ENCODE peak calls at places on chromosome 21, in six cellular contexts. J is T-cell; Z is gastroesophageal sphincter; C is A549; W is central memory CD8-positive, alpha-beta T cell; P is left cardiac atrium. T is an unnamed sample.
A peak's percentile ranks its signal among the peaks of the same experiment; 100 is the strongest.

GRCh38 chr21:29018540-29018939 is 609 bp downstream of the RWDD2B start:
- ATAC-seq in P (peak; percentile 28), Z (no peak), W (peak; percentile 8), J (peak; percentile 13), C (peak; percentile 52), T (peak; percentile 22)

GRCh38 chr21:24225432-24225831 is 1381.8 kb downstream of the MRPL39 start:
- ATAC-seq in J (no peak), Z (no peak), W (no peak), P (no peak), C (no peak), T (no peak)

GRCh38 chr21:34989337-34990151 is 59.6 kb downstream of the RUNX1 start:
- ATAC-seq in P (no peak), W (peak; percentile 38), Z (no peak), J (no peak), C (no peak), T (peak; percentile 84)

GRCh38 chr21:29737188-29737587 is 202.6 kb downstream of the GRIK1 start:
- ATAC-seq in Z (no peak), C (no peak), W (no peak), J (no peak), P (no peak), T (no peak)

GRCh38 chr21:35565204-35565611 is 495.1 kb downstream of the SETD4 start:
- ATAC-seq in Z (no peak), W (no peak), P (peak; percentile 72), C (no peak), J (no peak), T (no peak)

GRCh38 chr21:17435565-17436543 is 77.0 kb upstream of the CXADR start:
- ATAC-seq in C (no peak), W (no peak), J (no peak), P (no peak), Z (no peak), T (no peak)

GRCh38 chr21:32335601-32336575 is 37.2 kb downstream of the MRAP start:
- ATAC-seq in Z (no peak), C (no peak), P (peak; percentile 72), J (no peak), W (no peak), T (no peak)

GRCh38 chr21:38507374-38507942 is 9.2 kb upstream of the ERG start:
- ATAC-seq in C (no peak), P (no peak), J (no peak), W (no peak), Z (no peak), T (no peak)

GRCh38 chr21:46345861-46346260 is 21.9 kb downstream of the PCNT start:
- ATAC-seq in Z (no peak), P (no peak), W (no peak), J (no peak), C (no peak), T (no peak)

GRCh38 chr21:34946385-34947121 is 102.5 kb downstream of the RUNX1 start:
- ATAC-seq in J (peak; percentile 51), Z (no peak), W (no peak), P (no peak), C (no peak), T (peak; percentile 64)

GRCh38 chr21:14273736-14274538 is 58.0 kb downstream of the RBM11 start:
- ATAC-seq in J (no peak), W (peak; percentile 14), P (peak; percentile 95), Z (peak; percentile 19), C (no peak), T (no peak)

GRCh38 chr21:41953249-41953830 is 478 bp downstream of the C2CD2 start:
- ATAC-seq in C (peak; percentile 19), P (peak; percentile 21), W (no peak), J (peak; percentile 41), Z (peak; percentile 48), T (peak; percentile 43)

GRCh38 chr21:29245104-29245643 is 53.5 kb upstream of the BACH1 start:
- ATAC-seq in P (no peak), W (no peak), C (no peak), J (no peak), Z (no peak), T (peak; percentile 98)

GRCh38 chr21:41675574-41675973 is 91.3 kb downstream of the RIPK4 start:
- ATAC-seq in C (no peak), P (no peak), Z (no peak), J (no peak), W (no peak), T (no peak)

GRCh38 chr21:18744840-18745239 is 341.3 kb upstream of the TMPRSS15 start:
- ATAC-seq in W (no peak), J (no peak), Z (no peak), P (no peak), C (no peak), T (no peak)

GRCh38 chr21:15444118-15444960 is 285.4 kb upstream of the USP25 start:
- ATAC-seq in W (no peak), C (peak; percentile 94), P (no peak), Z (no peak), J (no peak), T (no peak)

GRCh38 chr21:25578070-25578961 is 29.0 kb downstream of the MRPL39 start:
- ATAC-seq in W (no peak), J (no peak), C (no peak), Z (no peak), P (no peak), T (peak; percentile 52)

GRCh38 chr21:16291296-16291695 is 561.5 kb downstream of the USP25 start:
- ATAC-seq in J (no peak), C (no peak), W (no peak), P (no peak), Z (no peak), T (no peak)

GRCh38 chr21:17834639-17835354 is 15.6 kb upstream of the C21orf91 start:
- ATAC-seq in W (no peak), C (no peak), P (no peak), Z (no peak), J (no peak), T (no peak)

GRCh38 chr21:29349702-29350101 is 51.0 kb downstream of the BACH1 start:
- ATAC-seq in W (no peak), C (no peak), Z (no peak), J (no peak), P (no peak), T (no peak)

GRCh38 chr21:33286600-33287456 is 20.7 kb downstream of the IL10RB start:
- ATAC-seq in Z (peak; percentile 76), W (no peak), C (peak; percentile 90), P (peak; percentile 76), J (no peak), T (no peak)

GRCh38 chr21:33234618-33235520 is 5.1 kb downstream of the IFNAR2 start:
- ATAC-seq in J (no peak), C (no peak), P (no peak), Z (no peak), W (no peak), T (peak; percentile 11)

GRCh38 chr21:33070921-33071877 is 1.3 kb downstream of the OLIG1 start:
- ATAC-seq in P (no peak), C (peak; percentile 50), J (peak; percentile 40), Z (peak; percentile 25), W (no peak), T (peak; percentile 29)

GRCh38 chr21:35606578-35606977 is 453.7 kb downstream of the SETD4 start:
- ATAC-seq in Z (no peak), J (no peak), P (no peak), C (no peak), W (no peak), T (peak; percentile 46)

GRCh38 chr21:41781047-41781405 is 14.2 kb upstream of the RIPK4 start:
- ATAC-seq in W (no peak), P (no peak), C (no peak), J (no peak), Z (no peak), T (no peak)

GRCh38 chr21:30880914-30881313 is 466 bp downstream of the KRTAP11-1 start:
- ATAC-seq in J (no peak), C (no peak), W (no peak), P (no peak), Z (no peak), T (no peak)

GRCh38 chr21:45153358-45154318 is 79.3 kb downstream of the ADARB1 start:
- ATAC-seq in W (no peak), J (no peak), C (no peak), P (no peak), Z (no peak), T (no peak)

GRCh38 chr21:33149166-33149565 is 79.2 kb downstream of the OLIG1 start:
- ATAC-seq in Z (no peak), W (no peak), P (no peak), C (no peak), J (no peak), T (no peak)

GRCh38 chr21:37452222-37452621 is 85.6 kb downstream of the DYRK1A start:
- ATAC-seq in J (no peak), P (peak; percentile 83), Z (peak; percentile 73), W (no peak), C (peak; percentile 60), T (no peak)